ENCODE peak calls at places on chromosome 21, in six cellular contexts. I is body of pancreas, L is heart left ventricle, J is hepatocyte, N is SK-N-SH, B is breast epithelium. R is an unnamed sample. For H3K4me1 and H3K9me3, the result is how much of the 10 kb centered on the place peaks cover.

GRCh38 chr21:17467392-17467791 is 45.5 kb upstream of the CXADR start:
- DNase-seq in J (peak), L (no peak), N (no peak), I (no peak), B (no peak), R (no peak)

GRCh38 chr21:38925923-38926322 is 120.2 kb downstream of the ETS2 start:
- DNase-seq in I (peak), N (no peak), B (no peak), J (peak), L (peak), R (no peak)

GRCh38 chr21:34156957-34157356 is 83.6 kb downstream of the MRPS6 start:
- DNase-seq in J (peak), I (no peak), B (no peak), L (no peak), N (no peak), R (no peak)

GRCh38 chr21:18529253-18529652 is 125.7 kb upstream of the TMPRSS15 start:
- DNase-seq in J (peak), I (no peak), B (no peak), N (no peak), L (no peak), R (no peak)

GRCh38 chr21:22791986-22792560 is 1793.9 kb downstream of the NCAM2 start:
- DNase-seq in N (peak), I (peak), L (no peak), B (no peak), J (peak), R (no peak)

GRCh38 chr21:19353271-19353670 is 949.7 kb upstream of the TMPRSS15 start:
- DNase-seq in N (no peak), J (no peak), L (no peak), B (no peak), I (no peak), R (no peak)

GRCh38 chr21:35969281-35969680 is 91.0 kb downstream of the SETD4 start:
- DNase-seq in J (no peak), L (no peak), N (no peak), B (no peak), I (no peak), R (no peak)

GRCh38 chr21:28235169-28235892 is 757.3 kb downstream of the LTN1 start:
- DNase-seq in N (no peak), I (peak), B (no peak), L (peak), J (no peak), R (no peak)

GRCh38 chr21:25572895-25573310 is 34.4 kb downstream of the MRPL39 start:
- DNase-seq in N (no peak), L (no peak), J (no peak), B (no peak), I (no peak), R (no peak)

GRCh38 chr21:32653326-32653901 is 41.2 kb upstream of the CFAP298 start:
- DNase-seq in B (no peak), N (peak), J (peak), I (peak), L (no peak), R (peak)

GRCh38 chr21:17526771-17527170 is 13.9 kb downstream of the CXADR start:
- DNase-seq in L (no peak), B (no peak), J (no peak), N (no peak), I (no peak), R (no peak)

GRCh38 chr21:17542371-17542992 is 29.6 kb downstream of the CXADR start:
- DNase-seq in B (no peak), J (no peak), L (no peak), I (no peak), N (peak), R (no peak)

GRCh38 chr21:40719615-40720014 is 127.3 kb downstream of the DSCAM start:
- DNase-seq in N (no peak), I (no peak), B (no peak), L (no peak), J (no peak), R (no peak)

GRCh38 chr21:34745557-34746255 is 76.9 kb downstream of the CLIC6 start:
- DNase-seq in N (peak), J (peak), B (peak), I (peak), L (peak), R (peak)

GRCh38 chr21:38761531-38761930 is 44.2 kb upstream of the ETS2 start:
- DNase-seq in I (no peak), N (no peak), B (no peak), L (no peak), J (no peak), R (no peak)

GRCh38 chr21:14438204-14438603 is 55.3 kb upstream of the HSPA13 start:
- DNase-seq in N (no peak), B (no peak), I (peak), J (peak), L (no peak), R (no peak)

GRCh38 chr21:36477001-36477400 is 2.9 kb downstream of the CLDN14 start:
- DNase-seq in I (no peak), B (no peak), N (no peak), L (no peak), J (no peak), R (no peak)

GRCh38 chr21:21003701-21004100 is 5.5 kb downstream of the NCAM2 start:
- DNase-seq in J (peak), I (no peak), B (no peak), N (peak), L (no peak), R (peak)

GRCh38 chr21:25126564-25126963 is 480.7 kb downstream of the MRPL39 start:
- DNase-seq in B (no peak), J (no peak), I (no peak), N (peak), L (no peak), R (no peak)

GRCh38 chr21:15023782-15024181 is 41.0 kb downstream of the NRIP1 start:
- DNase-seq in L (no peak), J (no peak), I (no peak), N (no peak), B (no peak), R (no peak)

GRCh38 chr21:15140321-15141019 is 75.7 kb upstream of the NRIP1 start:
- DNase-seq in L (no peak), J (peak), I (peak), B (no peak), N (no peak), R (peak)

GRCh38 chr21:34227386-34227852 is 136.4 kb upstream of the KCNE2 start:
- DNase-seq in L (no peak), J (peak), N (no peak), I (no peak), B (no peak), R (no peak)

GRCh38 chr21:32249551-32250280 is 29.1 kb downstream of the MIS18A start:
- DNase-seq in N (no peak), B (no peak), I (no peak), L (no peak), J (no peak), R (no peak)

GRCh38 chr21:31403596-31404333 is 59.7 kb upstream of the TIAM1 start:
- DNase-seq in J (no peak), L (no peak), B (no peak), I (no peak), N (no peak), R (no peak)

GRCh38 chr21:35222021-35222420 is 172.9 kb upstream of the RUNX1 start:
- DNase-seq in N (no peak), I (no peak), J (no peak), B (no peak), L (no peak), R (no peak)

GRCh38 chr21:46265736-46266525 is 19.5 kb downstream of the MCM3AP start:
- DNase-seq in I (no peak), B (no peak), J (no peak), N (no peak), L (no peak), R (no peak)

GRCh38 chr21:43667191-43667904 is 8.0 kb downstream of the RRP1B start:
- DNase-seq in J (no peak), B (no peak), L (no peak), I (no peak), N (no peak), R (no peak)

GRCh38 chr21:46207006-46207919 is 21.3 kb downstream of the LSS start:
- DNase-seq in B (peak), J (no peak), N (no peak), L (no peak), I (no peak), R (no peak)

GRCh38 chr21:20451051-20451450 is 547.2 kb upstream of the NCAM2 start:
- DNase-seq in B (no peak), N (no peak), I (no peak), L (no peak), J (no peak), R (peak)

GRCh38 chr21:35266546-35266945 is 217.4 kb upstream of the RUNX1 start:
- DNase-seq in L (no peak), I (no peak), B (no peak), N (no peak), J (no peak), R (no peak)

DNA sequence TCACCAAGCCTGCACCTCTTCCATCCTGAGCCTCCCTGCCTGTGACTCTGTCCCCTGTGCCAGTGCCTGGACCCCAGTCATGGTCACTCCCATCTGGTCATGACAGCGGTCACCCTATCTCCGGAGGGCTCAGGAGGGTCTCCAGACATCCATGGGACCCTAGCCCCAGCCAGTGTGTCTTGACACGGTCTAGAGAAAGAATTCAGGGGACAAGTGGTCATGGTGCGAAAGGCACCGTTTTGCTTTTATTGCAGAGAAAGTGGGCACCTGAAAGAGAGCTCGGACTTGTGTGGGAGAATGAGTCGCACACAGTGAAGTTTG is 4.7 kb upstream of the RIPK4 start:
- DNase-seq in B (no peak), J (no peak), L (no peak), N (no peak), I (no peak), R (no peak)
- H3K4me1 ChIP-seq in B (under half), J (under half), L (under half), N (under half), I (under half), R (under half)

GRCh38 chr21:37677006-37677405 is 239.3 kb downstream of the KCNJ6 start:
- DNase-seq in N (no peak), I (no peak), B (no peak), L (no peak), J (no peak), R (no peak)

GRCh38 chr21:37671381-37671780 is 244.9 kb downstream of the KCNJ6 start:
- DNase-seq in J (no peak), I (no peak), B (no peak), L (no peak), N (no peak), R (no peak)

GRCh38 chr21:37670883-37671282 is 245.4 kb downstream of the KCNJ6 start:
- DNase-seq in B (no peak), J (no peak), I (no peak), L (no peak), N (no peak), R (no peak)

GRCh38 chr21:37673801-37674575 is 242.3 kb downstream of the KCNJ6 start:
- DNase-seq in N (no peak), B (no peak), I (no peak), J (peak), L (no peak), R (peak)

GRCh38 chr21:37675202-37675801 is 241.0 kb downstream of the KCNJ6 start:
- DNase-seq in I (peak), N (peak), L (peak), B (peak), J (peak), R (no peak)
- H3K9me3 ChIP-seq in I (under half), N (under half), L (under half), B (under half), J (under half), R (under half)

DNA sequence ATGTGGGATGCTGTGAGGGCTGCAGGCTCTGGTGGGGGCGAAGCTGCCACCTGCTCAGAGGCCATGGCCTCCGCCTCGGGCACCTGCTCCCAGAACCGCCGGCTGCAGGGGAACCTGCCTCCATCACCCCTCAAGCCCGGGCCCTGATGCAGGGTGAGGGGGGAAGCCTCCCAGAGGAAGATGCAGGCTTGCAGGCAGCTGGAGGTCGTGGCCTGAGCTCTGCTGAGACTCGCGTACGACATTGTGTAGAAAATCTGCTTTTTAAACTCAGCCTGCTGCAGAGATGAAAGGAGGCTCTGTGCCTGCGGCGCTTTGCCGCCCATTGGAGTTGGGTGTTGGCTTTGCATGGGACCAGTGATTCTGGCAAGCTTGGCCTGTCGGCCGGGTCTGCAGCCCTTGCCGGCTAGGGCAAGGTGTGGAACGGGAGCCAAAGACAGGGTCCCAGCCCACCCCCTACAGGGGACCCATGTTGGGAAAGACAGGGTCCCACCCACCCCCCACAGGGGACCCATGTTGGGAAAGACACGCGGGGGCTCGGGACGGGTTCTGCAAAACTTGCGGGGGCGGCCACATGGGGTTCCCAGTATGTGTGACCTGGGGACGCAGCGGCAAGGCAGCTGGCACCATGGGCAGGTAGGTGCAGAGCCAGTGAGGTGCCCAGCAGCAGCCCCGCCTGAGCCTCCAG is 55.6 kb downstream of the SLX9 start:
- DNase-seq in B (no peak), I (no peak), L (peak), J (no peak), N (no peak), R (no peak)
- TF ChIP-seq CTCF in B (no peak), I (no peak), L (no peak), J (no peak), N (no peak), R (no peak)

DNA sequence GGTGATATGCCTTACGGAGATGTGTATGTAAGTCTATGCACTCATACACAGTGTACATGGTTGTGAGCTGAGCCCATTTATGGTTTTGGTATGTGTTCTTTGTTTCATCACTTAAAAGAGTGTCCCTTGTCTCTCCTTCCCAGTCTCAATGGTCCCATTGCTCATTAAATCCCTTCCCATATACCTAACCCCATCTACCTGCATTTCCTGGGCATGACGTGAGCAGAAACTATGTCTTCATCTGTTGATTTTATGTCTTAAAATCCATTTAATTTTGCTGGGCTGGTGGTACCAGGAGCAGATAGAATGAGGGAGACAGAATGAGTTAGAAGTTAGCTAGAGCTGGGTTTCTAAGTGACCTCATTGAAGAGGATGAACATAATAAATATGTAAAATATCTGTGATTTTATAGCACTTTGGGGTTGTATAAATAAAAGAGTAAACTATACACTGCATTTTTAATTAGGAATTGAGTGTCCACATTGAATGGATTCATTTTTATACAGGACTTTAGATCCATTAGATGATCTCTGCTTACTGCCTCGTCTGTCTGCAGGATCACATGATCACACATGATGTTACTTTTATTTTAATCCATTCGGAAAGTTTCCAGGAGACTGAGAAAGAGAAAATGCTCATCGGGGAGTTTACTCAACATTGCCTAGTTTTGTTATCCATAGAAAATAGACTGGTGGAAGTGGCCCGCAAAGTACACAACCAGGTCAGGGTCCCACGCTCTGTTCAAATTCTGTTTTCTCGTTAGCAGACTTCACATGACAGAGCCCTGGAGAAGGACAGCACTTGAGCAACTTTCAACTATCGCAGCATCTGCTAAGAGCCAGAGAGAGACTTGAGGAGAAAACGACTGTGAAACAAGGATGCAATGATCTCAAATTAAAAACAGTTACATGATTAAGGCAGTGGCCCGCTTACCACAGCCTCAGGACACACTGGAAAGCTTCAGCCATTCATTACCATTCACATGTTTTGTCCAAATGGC is 44.5 kb downstream of the ADAMTS1 start:
- DNase-seq in I (peak), B (no peak), L (peak), N (no peak), J (no peak), R (no peak)
- H3K4me1 ChIP-seq in I (under half), B (under half), L (under half), N (under half), J (under half), R (under half)

R was measured in Caco-2.